ENCODE peak calls at places on chromosomes 12 and 14, in eight cellular contexts. One of them, this sample, is unnamed.

GRCh38 chr14:73935666-73936065 is 14.2 kb downstream of the FAM161B start:
- DNase-seq in HT1080: peak; percentile 6
- DNase-seq in fibroblast of pulmonary artery: peak; percentile 26
- DNase-seq in activated naive CD8-positive, alpha-beta T cell treated with anti-CD3 and anti-CD28 coated beads, Interleukin-2, amount 10 ng/mL, durations not matched to agents 7 days and 5 days: no peak
- DNase-seq in endothelial cell: no peak
- DNase-seq in Right ventricle myocardium superior: no peak
- DNase-seq in NCI-H82: peak; percentile 8
- DNase-seq in amygdala: no peak
- DNase-seq in this sample: peak; percentile 36

GRCh38 chr14:61476105-61476736 is 154.8 kb downstream of the PRKCH start:
- DNase-seq in HT1080: no peak
- DNase-seq in Right ventricle myocardium superior: no peak
- DNase-seq in endothelial cell: no peak
- DNase-seq in amygdala: no peak
- DNase-seq in NCI-H82: no peak
- DNase-seq in activated naive CD8-positive, alpha-beta T cell treated with anti-CD3 and anti-CD28 coated beads, Interleukin-2, amount 10 ng/mL, durations not matched to agents 7 days and 5 days: no peak
- DNase-seq in fibroblast of pulmonary artery: no peak
- DNase-seq in this sample: no peak

GRCh38 chr12:93938921-93939320 is 209.5 kb upstream of the PLXNC1 start:
- DNase-seq in NCI-H82: no peak
- DNase-seq in amygdala: no peak
- DNase-seq in endothelial cell: no peak
- DNase-seq in Right ventricle myocardium superior: no peak
- DNase-seq in HT1080: no peak
- DNase-seq in activated naive CD8-positive, alpha-beta T cell treated with anti-CD3 and anti-CD28 coated beads, Interleukin-2, amount 10 ng/mL, durations not matched to agents 7 days and 5 days: no peak
- DNase-seq in fibroblast of pulmonary artery: no peak
- DNase-seq in this sample: peak; percentile 30

GRCh38 chr12:109815225-109815624 is 18.0 kb downstream of the TRPV4 start:
- DNase-seq in endothelial cell: no peak
- DNase-seq in amygdala: no peak
- DNase-seq in NCI-H82: no peak
- DNase-seq in HT1080: no peak
- DNase-seq in fibroblast of pulmonary artery: no peak
- DNase-seq in Right ventricle myocardium superior: no peak
- DNase-seq in activated naive CD8-positive, alpha-beta T cell treated with anti-CD3 and anti-CD28 coated beads, Interleukin-2, amount 10 ng/mL, durations not matched to agents 7 days and 5 days: no peak
- DNase-seq in this sample: no peak

GRCh38 chr14:34052658-34053014 is 101.8 kb upstream of the EGLN3 start:
- DNase-seq in NCI-H82: no peak
- DNase-seq in amygdala: no peak
- DNase-seq in endothelial cell: no peak
- DNase-seq in HT1080: peak; percentile 74
- DNase-seq in fibroblast of pulmonary artery: peak; percentile 53
- DNase-seq in Right ventricle myocardium superior: no peak
- DNase-seq in activated naive CD8-positive, alpha-beta T cell treated with anti-CD3 and anti-CD28 coated beads, Interleukin-2, amount 10 ng/mL, durations not matched to agents 7 days and 5 days: no peak
- DNase-seq in this sample: no peak

GRCh38 chr14:103109789-103110415 is 13.4 kb upstream of the TNFAIP2 start:
- DNase-seq in NCI-H82: peak; percentile 32
- DNase-seq in Right ventricle myocardium superior: peak; percentile 64
- DNase-seq in endothelial cell: no peak
- DNase-seq in amygdala: no peak
- DNase-seq in HT1080: peak; percentile 83
- DNase-seq in fibroblast of pulmonary artery: peak; percentile 61
- DNase-seq in activated naive CD8-positive, alpha-beta T cell treated with anti-CD3 and anti-CD28 coated beads, Interleukin-2, amount 10 ng/mL, durations not matched to agents 7 days and 5 days: no peak
- DNase-seq in this sample: peak; percentile 84

GRCh38 chr12:11902525-11902875 is 168.2 kb upstream of the BCL2L14 start:
- DNase-seq in activated naive CD8-positive, alpha-beta T cell treated with anti-CD3 and anti-CD28 coated beads, Interleukin-2, amount 10 ng/mL, durations not matched to agents 7 days and 5 days: no peak
- DNase-seq in endothelial cell: no peak
- DNase-seq in HT1080: no peak
- DNase-seq in amygdala: no peak
- DNase-seq in Right ventricle myocardium superior: no peak
- DNase-seq in NCI-H82: no peak
- DNase-seq in fibroblast of pulmonary artery: no peak
- DNase-seq in this sample: no peak

GRCh38 chr14:102878174-102878969 is 44.1 kb upstream of the AMN start:
- DNase-seq in NCI-H82: no peak
- DNase-seq in endothelial cell: no peak
- DNase-seq in Right ventricle myocardium superior: no peak
- DNase-seq in activated naive CD8-positive, alpha-beta T cell treated with anti-CD3 and anti-CD28 coated beads, Interleukin-2, amount 10 ng/mL, durations not matched to agents 7 days and 5 days: no peak
- DNase-seq in amygdala: no peak
- DNase-seq in fibroblast of pulmonary artery: no peak
- DNase-seq in HT1080: no peak
- DNase-seq in this sample: no peak

GRCh38 chr14:50772361-50772760 is 58.6 kb downstream of the NIN start:
- DNase-seq in activated naive CD8-positive, alpha-beta T cell treated with anti-CD3 and anti-CD28 coated beads, Interleukin-2, amount 10 ng/mL, durations not matched to agents 7 days and 5 days: no peak
- DNase-seq in HT1080: no peak
- DNase-seq in amygdala: no peak
- DNase-seq in Right ventricle myocardium superior: no peak
- DNase-seq in NCI-H82: no peak
- DNase-seq in fibroblast of pulmonary artery: no peak
- DNase-seq in endothelial cell: no peak
- DNase-seq in this sample: peak; percentile 83

GRCh38 chr12:102299731-102300130 is 102.1 kb upstream of the PMCH start:
- DNase-seq in activated naive CD8-positive, alpha-beta T cell treated with anti-CD3 and anti-CD28 coated beads, Interleukin-2, amount 10 ng/mL, durations not matched to agents 7 days and 5 days: no peak
- DNase-seq in endothelial cell: no peak
- DNase-seq in amygdala: no peak
- DNase-seq in NCI-H82: no peak
- DNase-seq in HT1080: no peak
- DNase-seq in fibroblast of pulmonary artery: no peak
- DNase-seq in Right ventricle myocardium superior: no peak
- DNase-seq in this sample: no peak

GRCh38 chr14:101506211-101506920 is 54.9 kb upstream of the DIO3 start:
- DNase-seq in NCI-H82: no peak
- DNase-seq in activated naive CD8-positive, alpha-beta T cell treated with anti-CD3 and anti-CD28 coated beads, Interleukin-2, amount 10 ng/mL, durations not matched to agents 7 days and 5 days: peak; percentile 10
- DNase-seq in fibroblast of pulmonary artery: no peak
- DNase-seq in Right ventricle myocardium superior: no peak
- DNase-seq in HT1080: no peak
- DNase-seq in endothelial cell: no peak
- DNase-seq in amygdala: no peak
- DNase-seq in this sample: no peak

GRCh38 chr14:51834218-51834617 is 26.2 kb upstream of the GNG2 start:
- DNase-seq in activated naive CD8-positive, alpha-beta T cell treated with anti-CD3 and anti-CD28 coated beads, Interleukin-2, amount 10 ng/mL, durations not matched to agents 7 days and 5 days: no peak
- DNase-seq in fibroblast of pulmonary artery: no peak
- DNase-seq in Right ventricle myocardium superior: no peak
- DNase-seq in endothelial cell: no peak
- DNase-seq in HT1080: no peak
- DNase-seq in NCI-H82: no peak
- DNase-seq in amygdala: no peak
- DNase-seq in this sample: no peak

GRCh38 chr12:990308-990648 is 745 bp upstream of the ERC1 start:
- DNase-seq in endothelial cell: peak; percentile 55
- DNase-seq in NCI-H82: peak; percentile 77
- DNase-seq in activated naive CD8-positive, alpha-beta T cell treated with anti-CD3 and anti-CD28 coated beads, Interleukin-2, amount 10 ng/mL, durations not matched to agents 7 days and 5 days: no peak
- DNase-seq in fibroblast of pulmonary artery: peak; percentile 56
- DNase-seq in Right ventricle myocardium superior: peak; percentile 82
- DNase-seq in amygdala: no peak
- DNase-seq in HT1080: no peak
- DNase-seq in this sample: peak; percentile 58

GRCh38 chr12:22709292-22709691 is 84.3 kb downstream of the ETNK1 start:
- DNase-seq in NCI-H82: peak; percentile 55
- DNase-seq in Right ventricle myocardium superior: no peak
- DNase-seq in fibroblast of pulmonary artery: peak; percentile 32
- DNase-seq in amygdala: no peak
- DNase-seq in HT1080: peak; percentile 29
- DNase-seq in endothelial cell: no peak
- DNase-seq in activated naive CD8-positive, alpha-beta T cell treated with anti-CD3 and anti-CD28 coated beads, Interleukin-2, amount 10 ng/mL, durations not matched to agents 7 days and 5 days: no peak
- DNase-seq in this sample: peak; percentile 61

This sample was measured in AG20443.